ENCODE peak calls at places on chromosome 14, in ten cellular contexts. One of them, this sample, is unnamed.

GRCh38 chr14:90970167-90970600 is 90.3 kb downstream of the RPS6KA5 start:
- DNase-seq in adrenal gland: no peak
- DNase-seq in breast epithelium: no peak
- DNase-seq in A549: peak
- DNase-seq in K562: no peak
- DNase-seq in body of pancreas: no peak
- DNase-seq in IMR-90: peak
- DNase-seq in vagina: no peak
- DNase-seq in transverse colon: no peak
- DNase-seq in right lobe of liver: no peak
- DNase-seq in this sample: peak

GRCh38 chr14:25308244-25308643 is 258.3 kb upstream of the STXBP6 start:
- DNase-seq in adrenal gland: no peak
- DNase-seq in breast epithelium: no peak
- DNase-seq in A549: peak
- DNase-seq in K562: no peak
- DNase-seq in body of pancreas: no peak
- DNase-seq in IMR-90: no peak
- DNase-seq in vagina: no peak
- DNase-seq in transverse colon: peak
- DNase-seq in right lobe of liver: no peak
- DNase-seq in this sample: no peak

GRCh38 chr14:96574633-96575191 is 72.5 kb downstream of the PAPOLA start:
- DNase-seq in adrenal gland: peak
- DNase-seq in breast epithelium: no peak
- DNase-seq in A549: no peak
- DNase-seq in K562: no peak
- DNase-seq in body of pancreas: no peak
- DNase-seq in IMR-90: peak
- DNase-seq in vagina: no peak
- DNase-seq in transverse colon: no peak
- DNase-seq in right lobe of liver: no peak
- DNase-seq in this sample: no peak

GRCh38 chr14:23863836-23864235 is 89.7 kb upstream of the DHRS4 start:
- DNase-seq in adrenal gland: no peak
- DNase-seq in breast epithelium: no peak
- DNase-seq in A549: no peak
- DNase-seq in K562: no peak
- DNase-seq in body of pancreas: no peak
- DNase-seq in IMR-90: no peak
- DNase-seq in vagina: no peak
- DNase-seq in transverse colon: no peak
- DNase-seq in right lobe of liver: no peak
- DNase-seq in this sample: no peak

GRCh38 chr14:77707355-77707723 is 484 bp downstream of the ALKBH1 start:
- DNase-seq in adrenal gland: peak
- DNase-seq in breast epithelium: no peak
- DNase-seq in A549: peak
- DNase-seq in K562: peak
- DNase-seq in body of pancreas: no peak
- DNase-seq in IMR-90: peak
- DNase-seq in vagina: no peak
- DNase-seq in transverse colon: peak
- DNase-seq in right lobe of liver: peak
- DNase-seq in this sample: no peak

GRCh38 chr14:24232121-24232644 is at the start of gene NEDD8:
- DNase-seq in adrenal gland: peak
- DNase-seq in breast epithelium: peak
- DNase-seq in A549: peak
- DNase-seq in K562: peak
- DNase-seq in body of pancreas: peak
- DNase-seq in IMR-90: peak
- DNase-seq in vagina: no peak
- DNase-seq in transverse colon: peak
- DNase-seq in right lobe of liver: peak
- DNase-seq in this sample: peak

GRCh38 chr14:79197516-79197915 is 1013.8 kb downstream of the DIO2 start:
- DNase-seq in adrenal gland: no peak
- DNase-seq in breast epithelium: no peak
- DNase-seq in A549: no peak
- DNase-seq in K562: no peak
- DNase-seq in body of pancreas: no peak
- DNase-seq in IMR-90: no peak
- DNase-seq in vagina: no peak
- DNase-seq in transverse colon: no peak
- DNase-seq in right lobe of liver: no peak
- DNase-seq in this sample: no peak

GRCh38 chr14:54902143-54902520 is 494 bp downstream of the GCH1 start:
- DNase-seq in adrenal gland: peak
- DNase-seq in breast epithelium: peak
- DNase-seq in A549: peak
- DNase-seq in K562: peak
- DNase-seq in body of pancreas: peak
- DNase-seq in IMR-90: peak
- DNase-seq in vagina: no peak
- DNase-seq in transverse colon: peak
- DNase-seq in right lobe of liver: peak
- DNase-seq in this sample: peak

GRCh38 chr14:72517736-72518135 is 376.2 kb downstream of the DPF3 start:
- DNase-seq in adrenal gland: no peak
- DNase-seq in breast epithelium: no peak
- DNase-seq in A549: no peak
- DNase-seq in K562: no peak
- DNase-seq in body of pancreas: no peak
- DNase-seq in IMR-90: no peak
- DNase-seq in vagina: no peak
- DNase-seq in transverse colon: no peak
- DNase-seq in right lobe of liver: no peak
- DNase-seq in this sample: no peak

GRCh38 chr14:72521045-72521444 is 372.9 kb downstream of the DPF3 start:
- DNase-seq in adrenal gland: no peak
- DNase-seq in breast epithelium: no peak
- DNase-seq in A549: no peak
- DNase-seq in K562: no peak
- DNase-seq in body of pancreas: no peak
- DNase-seq in IMR-90: no peak
- DNase-seq in vagina: no peak
- DNase-seq in transverse colon: no peak
- DNase-seq in right lobe of liver: no peak
- DNase-seq in this sample: no peak

GRCh38 chr14:72519543-72519942 is 374.4 kb downstream of the DPF3 start:
- DNase-seq in adrenal gland: no peak
- DNase-seq in breast epithelium: no peak
- DNase-seq in A549: no peak
- DNase-seq in K562: no peak
- DNase-seq in body of pancreas: no peak
- DNase-seq in IMR-90: no peak
- DNase-seq in vagina: no peak
- DNase-seq in transverse colon: no peak
- DNase-seq in right lobe of liver: no peak
- DNase-seq in this sample: no peak

GRCh38 chr14:72516936-72517408 is 376.9 kb downstream of the DPF3 start:
- DNase-seq in adrenal gland: peak
- DNase-seq in breast epithelium: peak
- DNase-seq in A549: peak
- DNase-seq in K562: peak
- DNase-seq in body of pancreas: peak
- DNase-seq in IMR-90: peak
- DNase-seq in vagina: no peak
- DNase-seq in transverse colon: peak
- DNase-seq in right lobe of liver: no peak
- DNase-seq in this sample: peak

DNA sequence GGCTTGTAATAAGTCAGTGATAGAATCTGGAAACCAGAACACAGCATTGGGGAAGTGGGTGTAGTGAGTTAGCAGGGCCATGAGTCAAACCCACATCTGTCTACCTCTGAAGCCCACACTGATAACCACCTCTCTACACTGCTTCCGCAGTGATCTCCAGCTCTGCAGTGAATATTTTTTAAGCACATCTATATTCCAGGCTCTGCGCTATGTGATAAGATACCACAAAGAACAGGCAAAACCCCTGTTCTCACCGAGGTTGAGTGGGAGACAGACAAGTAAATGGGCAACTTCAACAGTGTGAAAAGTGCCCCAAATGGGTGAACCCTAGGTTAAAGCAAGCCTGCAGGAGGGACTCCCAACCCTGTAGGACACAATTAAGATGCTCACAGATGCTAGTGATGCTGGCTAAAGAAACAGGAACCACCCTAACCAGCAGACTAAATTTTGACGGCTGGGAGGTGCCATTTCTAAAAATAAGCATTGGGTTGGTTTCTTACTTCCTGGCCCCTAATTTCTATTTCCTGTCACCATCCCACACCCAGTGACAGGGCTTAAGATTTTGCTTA is 375.0 kb downstream of the DPF3 start:
- DNase-seq in adrenal gland: no peak
- DNase-seq in breast epithelium: no peak
- DNase-seq in A549: no peak
- DNase-seq in K562: no peak
- DNase-seq in body of pancreas: no peak
- DNase-seq in IMR-90: no peak
- DNase-seq in vagina: no peak
- DNase-seq in transverse colon: no peak
- DNase-seq in right lobe of liver: no peak
- DNase-seq in this sample: no peak
- TF ChIP-seq POLR2A in adrenal gland: no peak
- TF ChIP-seq POLR2A in breast epithelium: no peak
- TF ChIP-seq POLR2A in A549: no peak
- TF ChIP-seq POLR2A in K562: no peak
- TF ChIP-seq POLR2A in body of pancreas: no peak
- TF ChIP-seq POLR2A in IMR-90: no peak
- TF ChIP-seq POLR2A in vagina: no peak
- TF ChIP-seq POLR2A in transverse colon: no peak
- TF ChIP-seq POLR2A in right lobe of liver: no peak
- TF ChIP-seq POLR2A in this sample: no peak

DNA sequence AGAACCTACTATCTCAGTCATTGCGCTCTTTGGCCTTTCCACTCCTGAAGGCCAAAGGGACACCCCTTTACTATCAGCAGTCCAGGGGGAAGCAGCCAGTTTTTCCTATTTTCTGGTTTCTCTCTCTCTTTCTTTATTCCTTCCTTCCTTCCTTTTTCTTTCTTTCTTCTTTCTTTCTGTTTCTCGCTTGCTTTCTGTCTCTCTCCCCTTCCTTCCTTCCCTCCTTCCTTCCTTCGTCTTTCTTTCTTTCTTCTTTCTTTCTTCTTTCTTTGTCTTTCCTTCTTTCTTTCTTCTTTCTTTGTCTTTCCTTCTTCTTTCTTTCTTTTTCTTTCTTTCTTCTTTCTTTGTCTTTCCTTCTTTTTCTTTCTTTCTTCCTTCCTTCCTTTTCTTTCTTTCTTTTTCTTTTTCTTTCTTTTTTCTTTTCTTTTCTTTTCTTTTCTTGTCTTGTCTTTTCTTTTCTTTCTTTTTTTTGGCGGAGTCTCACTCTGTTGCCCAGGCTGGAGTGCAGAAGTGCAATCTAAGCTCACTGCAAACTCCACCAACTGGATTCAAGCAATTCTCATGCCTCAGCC is 64.9 kb upstream of the OTX2 start:
- DNase-seq in adrenal gland: no peak
- DNase-seq in breast epithelium: no peak
- DNase-seq in A549: no peak
- DNase-seq in K562: no peak
- DNase-seq in body of pancreas: no peak
- DNase-seq in IMR-90: no peak
- DNase-seq in vagina: no peak
- DNase-seq in transverse colon: no peak
- DNase-seq in right lobe of liver: no peak
- DNase-seq in this sample: no peak
- TF ChIP-seq POLR2A in adrenal gland: no peak
- TF ChIP-seq POLR2A in breast epithelium: no peak
- TF ChIP-seq POLR2A in A549: no peak
- TF ChIP-seq POLR2A in K562: no peak
- TF ChIP-seq POLR2A in body of pancreas: no peak
- TF ChIP-seq POLR2A in IMR-90: no peak
- TF ChIP-seq POLR2A in vagina: no peak
- TF ChIP-seq POLR2A in transverse colon: no peak
- TF ChIP-seq POLR2A in right lobe of liver: no peak
- TF ChIP-seq POLR2A in this sample: no peak

DNA sequence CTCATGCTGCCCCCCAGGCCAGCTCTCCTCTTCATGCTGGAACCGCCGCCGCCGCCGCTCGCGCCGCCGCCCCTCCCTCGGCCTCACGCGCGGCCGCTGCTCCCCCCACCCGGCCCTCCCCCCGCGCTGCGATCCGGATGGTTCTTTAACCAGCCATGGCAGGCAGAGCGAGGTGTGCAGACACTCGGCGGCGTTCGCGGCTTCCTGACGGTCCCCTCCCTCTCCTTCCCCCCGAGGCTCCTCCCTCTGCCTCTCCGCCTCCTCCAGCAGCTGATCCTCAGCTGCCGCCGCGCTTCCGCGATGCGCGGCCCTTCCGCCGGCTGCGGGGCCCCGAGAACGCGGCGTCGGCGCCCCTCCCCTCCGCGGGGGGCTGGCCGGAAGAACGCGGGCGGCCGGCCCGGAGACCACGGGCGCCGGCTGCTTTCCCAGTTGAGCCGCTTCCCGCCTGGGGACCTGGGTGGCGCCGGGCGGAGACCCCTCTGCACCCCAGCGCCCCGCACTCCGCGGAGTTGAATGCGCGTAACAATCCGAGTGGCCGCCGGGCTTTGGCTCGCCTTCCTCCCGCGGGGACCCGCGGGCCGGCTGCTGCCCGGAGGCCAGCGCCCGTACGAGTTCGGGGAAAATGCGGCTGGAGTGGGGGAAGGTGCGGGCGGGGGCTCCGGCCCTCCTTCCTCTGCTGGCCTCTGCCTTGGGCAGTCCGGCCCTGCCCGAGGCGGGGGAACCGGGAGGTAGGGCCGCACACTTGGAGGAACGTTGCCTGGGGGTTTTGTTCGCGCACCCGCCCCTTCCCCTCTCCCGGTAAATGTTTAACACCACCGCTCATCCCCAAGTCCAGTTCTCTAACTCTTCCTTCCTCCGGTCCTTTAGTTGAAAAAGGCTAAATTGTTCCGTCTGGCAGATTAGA is at the start of gene DCAF5:
- DNase-seq in adrenal gland: peak
- DNase-seq in breast epithelium: peak
- DNase-seq in A549: peak
- DNase-seq in K562: peak
- DNase-seq in body of pancreas: peak
- DNase-seq in IMR-90: peak
- DNase-seq in vagina: no peak
- DNase-seq in transverse colon: peak
- DNase-seq in right lobe of liver: peak
- DNase-seq in this sample: peak
- TF ChIP-seq POLR2A in adrenal gland: peak
- TF ChIP-seq POLR2A in breast epithelium: no peak
- TF ChIP-seq POLR2A in A549: peak
- TF ChIP-seq POLR2A in K562: peak
- TF ChIP-seq POLR2A in body of pancreas: peak
- TF ChIP-seq POLR2A in IMR-90: no peak
- TF ChIP-seq POLR2A in vagina: no peak
- TF ChIP-seq POLR2A in transverse colon: peak
- TF ChIP-seq POLR2A in right lobe of liver: peak
- TF ChIP-seq POLR2A in this sample: peak

DNA sequence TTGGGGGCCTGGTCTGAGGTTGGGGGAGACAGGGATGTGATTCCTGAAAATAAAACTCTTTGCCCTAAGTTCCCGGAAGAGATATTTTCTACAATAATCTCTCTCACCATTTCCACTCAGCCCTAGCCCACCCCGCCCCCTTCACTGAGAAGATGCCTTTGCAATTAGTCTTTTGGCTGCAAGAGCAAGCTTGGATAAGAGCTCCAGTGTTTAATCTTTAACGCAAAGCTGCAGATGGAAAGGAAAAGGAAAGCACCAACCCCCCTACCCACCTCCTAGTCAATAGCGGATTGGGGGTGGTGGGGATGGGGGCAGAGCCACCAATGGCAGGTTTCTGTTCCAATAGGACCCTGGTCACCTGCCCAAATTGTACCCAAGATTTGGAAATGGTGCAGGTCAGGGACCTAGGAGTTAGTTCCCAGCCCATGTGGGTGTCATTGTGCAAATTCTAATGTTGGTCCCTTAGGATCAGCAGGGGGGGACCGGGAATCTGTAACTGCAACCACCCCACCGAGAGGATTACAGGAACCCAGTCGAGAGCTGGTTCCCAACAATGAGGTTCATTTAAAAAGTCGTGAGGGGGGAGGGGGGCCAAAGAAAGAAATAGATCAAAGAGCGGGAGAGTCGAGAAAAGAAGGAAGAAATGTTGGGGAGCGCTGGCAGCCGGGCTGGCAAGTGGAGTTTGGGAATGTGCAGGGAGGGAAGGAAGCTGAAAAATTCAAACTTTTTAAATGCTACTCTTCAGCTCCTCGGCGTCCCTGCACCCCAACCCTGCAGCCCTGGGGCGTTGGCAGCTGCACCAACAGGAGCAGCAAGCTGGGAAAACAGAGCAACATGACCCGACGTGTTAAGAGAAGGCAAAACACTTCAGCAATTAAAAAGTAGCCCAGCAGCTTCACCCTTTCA is 1.5 kb downstream of the ZFP36L1 start:
- DNase-seq in adrenal gland: peak
- DNase-seq in breast epithelium: peak
- DNase-seq in A549: peak
- DNase-seq in K562: no peak
- DNase-seq in body of pancreas: peak
- DNase-seq in IMR-90: no peak
- DNase-seq in vagina: no peak
- DNase-seq in transverse colon: no peak
- DNase-seq in right lobe of liver: no peak
- DNase-seq in this sample: no peak
- TF ChIP-seq POLR2A in adrenal gland: no peak
- TF ChIP-seq POLR2A in breast epithelium: peak
- TF ChIP-seq POLR2A in A549: no peak
- TF ChIP-seq POLR2A in K562: no peak
- TF ChIP-seq POLR2A in body of pancreas: no peak
- TF ChIP-seq POLR2A in IMR-90: no peak
- TF ChIP-seq POLR2A in vagina: no peak
- TF ChIP-seq POLR2A in transverse colon: no peak
- TF ChIP-seq POLR2A in right lobe of liver: no peak
- TF ChIP-seq POLR2A in this sample: no peak